ENCODE peak calls at places on chromosomes 12 and 14, in five cellular contexts. L, Z, J, O and G are unnamed samples.
A peak's percentile ranks its signal among the peaks of the same experiment; 100 is the strongest.

GRCh38 chr14:64569108-64570045 is 19.6 kb downstream of the PPP1R36 start:
- DNase-seq in O (peak; percentile 91), Z (no peak), L (no peak), J (no peak), G (peak; percentile 92)

GRCh38 chr12:52391618-52392002 is 6.2 kb upstream of the KRT84 start:
- DNase-seq in Z (no peak), O (no peak), L (no peak), J (no peak), G (no peak)

GRCh38 chr14:79576434-79576833 is 634.9 kb downstream of the DIO2 start:
- DNase-seq in J (no peak), Z (no peak), O (no peak), L (no peak), G (no peak)

GRCh38 chr12:56935752-56936151 is 1.5 kb upstream of the SDR9C7 start:
- DNase-seq in J (peak; percentile 27), L (peak; percentile 19), Z (no peak), O (no peak), G (no peak)

GRCh38 chr14:53055003-53055402 is 98.1 kb downstream of the DDHD1 start:
- DNase-seq in O (peak; percentile 65), L (no peak), Z (peak; percentile 35), J (no peak), G (peak; percentile 78)

GRCh38 chr12:128586630-128587029 is 237.1 kb downstream of the SLC15A4 start:
- DNase-seq in J (no peak), Z (no peak), L (no peak), O (no peak), G (no peak)

GRCh38 chr14:92668266-92668973 is 80.0 kb downstream of the LGMN start:
- DNase-seq in L (no peak), J (no peak), Z (no peak), O (no peak), G (no peak)

GRCh38 chr12:121444842-121445202 is 44.9 kb downstream of the RNF34 start:
- DNase-seq in O (no peak), J (no peak), L (no peak), Z (no peak), G (no peak)

GRCh38 chr12:319116-319515 is 56.5 kb upstream of the SLC6A13 start:
- DNase-seq in O (no peak), L (no peak), J (no peak), Z (no peak), G (no peak)

GRCh38 chr14:94545131-94545841 is 16.0 kb upstream of the SERPINA4 start:
- DNase-seq in J (no peak), Z (no peak), L (peak; percentile 48), O (no peak), G (no peak)

GRCh38 chr14:36471431-36471830 is 48.6 kb downstream of the NKX2-1 start:
- DNase-seq in O (no peak), Z (no peak), L (no peak), J (no peak), G (no peak)

GRCh38 chr12:112749081-112749480 is 42.5 kb upstream of the RPH3A start:
- DNase-seq in L (no peak), Z (no peak), J (no peak), O (no peak), G (no peak)

GRCh38 chr14:104881369-104881979 is 16.4 kb downstream of the CEP170B start:
- DNase-seq in J (no peak), O (no peak), Z (no peak), L (no peak), G (no peak)

GRCh38 chr12:62210422-62210821 is 49.8 kb upstream of the USP15 start:
- DNase-seq in L (peak; percentile 37), O (peak; percentile 36), Z (peak; percentile 12), J (no peak), G (peak; percentile 79)

GRCh38 chr12:116389990-116390655 is 112.6 kb upstream of the MED13L start:
- DNase-seq in O (peak; percentile 87), J (no peak), Z (no peak), L (no peak), G (peak; percentile 91)

GRCh38 chr12:76346236-76346635 is 2.0 kb downstream of the BBS10 start:
- DNase-seq in Z (no peak), O (peak; percentile 24), J (no peak), L (no peak), G (no peak)

GRCh38 chr12:89525002-89525823 is 617 bp upstream of the GALNT4 start:
- DNase-seq in Z (peak; percentile 46), O (peak; percentile 33), J (peak; percentile 78), L (peak; percentile 71), G (peak; percentile 9)

GRCh38 chr14:104882325-104882973 is 17.4 kb downstream of the CEP170B start:
- DNase-seq in Z (no peak), O (no peak), L (peak; percentile 96), J (peak; percentile 76), G (peak; percentile 40)

GRCh38 chr14:55454264-55455151 is 14.1 kb upstream of the TBPL2 start:
- DNase-seq in O (peak; percentile 84), Z (no peak), L (no peak), J (peak; percentile 42), G (peak; percentile 10)

GRCh38 chr12:115870527-115870926 is 407.0 kb downstream of the MED13L start:
- DNase-seq in Z (no peak), O (no peak), L (no peak), J (no peak), G (no peak)

GRCh38 chr14:64726585-64726890 is 22.3 kb downstream of the PLEKHG3 start:
- DNase-seq in J (no peak), O (peak; percentile 63), Z (no peak), L (peak; percentile 81), G (peak; percentile 69)

GRCh38 chr14:41457393-41457792 is 149.3 kb upstream of the LRFN5 start:
- DNase-seq in L (no peak), Z (no peak), O (peak; percentile 3), J (no peak), G (peak; percentile 43)

GRCh38 chr12:27779837-27780611 is at the start of the genes KLHL42 and MANSC4:
- DNase-seq in O (peak; percentile 76), Z (peak; percentile 73), J (peak; percentile 79), L (peak; percentile 72), G (peak; percentile 76)

GRCh38 chr12:106428379-106428778 is 70.8 kb downstream of the POLR3B start:
- DNase-seq in J (no peak), O (no peak), L (no peak), Z (no peak), G (no peak)

GRCh38 chr12:83823386-83824045 is 1089.1 kb downstream of the SLC6A15 start:
- DNase-seq in L (peak; percentile 97), J (peak; percentile 78), O (peak; percentile 42), Z (peak; percentile 32), G (peak; percentile 68)

GRCh38 chr12:120539303-120539702 is 5.1 kb downstream of the RNF10 start:
- DNase-seq in Z (no peak), O (peak; percentile 28), L (no peak), J (no peak), G (no peak)

GRCh38 chr12:84986586-84986985 is 49.5 kb downstream of the TSPAN19 start:
- DNase-seq in Z (no peak), O (peak; percentile 26), L (no peak), J (no peak), G (no peak)
- H2BK12ac ChIP-seq in Z (no peak overlapping the region), O (no peak overlapping the region), L (no peak overlapping the region), J (no peak overlapping the region), G (no peak overlapping the region)

DNA sequence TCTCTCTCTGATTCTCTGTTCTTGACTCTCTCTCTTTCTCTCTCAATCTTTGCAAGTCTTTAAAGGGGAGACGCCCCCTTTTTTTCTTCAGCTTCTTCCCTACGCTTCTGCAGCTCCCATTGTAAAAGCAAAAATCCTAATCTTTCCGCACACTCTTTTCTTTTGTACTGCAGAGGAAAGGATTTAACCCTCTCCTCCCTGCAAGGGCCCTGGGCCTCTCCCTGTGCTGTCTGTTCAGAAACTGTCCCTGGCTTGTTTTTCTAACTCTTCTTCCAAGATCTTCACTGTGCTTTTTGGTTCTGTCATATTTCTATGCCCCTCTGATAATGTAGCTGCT is 10.9 kb upstream of the SALL2 start:
- DNase-seq in O (no peak), J (no peak), Z (peak; percentile 80), L (no peak), G (no peak)
- H2BK12ac ChIP-seq in O (no peak overlapping the region), J (peak overlapping the region; percentile 95), Z (no peak overlapping the region), L (no peak overlapping the region), G (no peak overlapping the region)

GRCh38 chr14:89775161-89775560 is 179.4 kb downstream of the EFCAB11 start:
- DNase-seq in O (no peak), L (no peak), Z (no peak), J (no peak), G (no peak)

GRCh38 chr14:89773644-89774316 is 180.8 kb downstream of the EFCAB11 start:
- DNase-seq in O (peak; percentile 69), Z (no peak), L (peak; percentile 85), J (peak; percentile 61), G (peak; percentile 57)

GRCh38 chr14:89771251-89771650 is 183.3 kb downstream of the EFCAB11 start:
- DNase-seq in Z (no peak), O (peak; percentile 69), L (no peak), J (no peak), G (no peak)

GRCh38 chr14:89767861-89768268 is 186.7 kb downstream of the EFCAB11 start:
- DNase-seq in O (peak; percentile 53), Z (peak; percentile 9), L (peak; percentile 61), J (no peak), G (peak; percentile 70)

DNA sequence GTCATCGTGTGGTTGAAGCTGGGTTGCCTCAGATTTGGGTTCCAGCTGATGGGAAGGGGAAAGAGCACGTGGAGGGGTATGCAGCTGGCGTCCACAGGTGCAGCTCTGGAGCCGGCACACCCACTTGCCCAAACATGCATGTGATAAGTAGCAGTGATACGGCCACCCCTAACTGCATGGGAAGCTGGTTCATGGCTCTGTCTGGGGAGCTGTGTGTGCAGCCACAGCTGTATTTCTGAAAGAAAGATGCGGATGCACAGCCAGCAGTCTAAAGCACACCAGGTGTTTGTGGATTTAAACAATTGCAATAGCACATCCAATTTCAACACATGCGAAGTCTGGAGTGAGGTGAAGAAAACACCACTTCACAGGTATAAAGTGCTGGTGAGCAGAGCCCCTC is 181.4 kb downstream of the EFCAB11 start:
- DNase-seq in O (no peak), J (no peak), L (no peak), Z (no peak), G (no peak)
- H2BK12ac ChIP-seq in O (peak overlapping the region; percentile 7), J (peak overlapping the region; percentile 18), L (no peak overlapping the region), Z (no peak overlapping the region), G (no peak overlapping the region)

GRCh38 chr12:108657130-108657745 is 23.5 kb upstream of the SELPLG start:
- DNase-seq in L (no peak), O (no peak), J (no peak), Z (no peak), G (no peak)
- H2BK12ac ChIP-seq in L (no peak overlapping the region), O (no peak overlapping the region), J (no peak overlapping the region), Z (no peak overlapping the region), G (no peak overlapping the region)

GRCh38 chr12:119446459-119446858 is 111.9 kb downstream of the CCDC60 start:
- DNase-seq in O (no peak), Z (no peak), L (no peak), J (no peak), G (no peak)
- H2BK12ac ChIP-seq in O (no peak overlapping the region), Z (no peak overlapping the region), L (no peak overlapping the region), J (no peak overlapping the region), G (no peak overlapping the region)

GRCh38 chr14:69786628-69787027 is 10.4 kb downstream of the SLC10A1 start:
- DNase-seq in L (no peak), J (peak; percentile 14), Z (no peak), O (no peak), G (no peak)

GRCh38 chr14:69780952-69781351 is 14.0 kb downstream of the SRSF5 start:
- DNase-seq in O (no peak), L (no peak), J (peak; percentile 22), Z (no peak), G (no peak)

GRCh38 chr14:69789118-69789640 is 7.9 kb downstream of the SLC10A1 start:
- DNase-seq in Z (no peak), J (no peak), O (no peak), L (no peak), G (no peak)

GRCh38 chr14:69780092-69780491 is 13.2 kb downstream of the SRSF5 start:
- DNase-seq in O (no peak), L (no peak), Z (no peak), J (no peak), G (peak; percentile 30)

GRCh38 chr14:69784942-69785341 is 12.1 kb downstream of the SLC10A1 start:
- DNase-seq in Z (no peak), O (no peak), J (peak; percentile 34), L (no peak), G (no peak)
- H2BK12ac ChIP-seq in Z (no peak overlapping the region), O (no peak overlapping the region), J (no peak overlapping the region), L (no peak overlapping the region), G (no peak overlapping the region)